ENCODE peak calls at places on chromosomes 5 and 9, in six cellular contexts. One of them, this sample, is unnamed.

GRCh38 chr5:109452661-109453060 is 42.9 kb upstream of the PJA2 start:
- DNase-seq in fibroblast of mammary gland: peak
- DNase-seq in IMR-90: peak
- DNase-seq in endothelial cell: no peak
- DNase-seq in cardiac fibroblast: no peak
- DNase-seq in H9: no peak
- DNase-seq in this sample: no peak

GRCh38 chr9:14441976-14442651 is 128.2 kb upstream of the NFIB start:
- DNase-seq in fibroblast of mammary gland: no peak
- DNase-seq in IMR-90: peak
- DNase-seq in endothelial cell: peak
- DNase-seq in cardiac fibroblast: peak
- DNase-seq in H9: peak
- DNase-seq in this sample: no peak

GRCh38 chr5:56319281-56320242 is 86.4 kb upstream of the ANKRD55 start:
- DNase-seq in fibroblast of mammary gland: peak
- DNase-seq in IMR-90: peak
- DNase-seq in endothelial cell: no peak
- DNase-seq in cardiac fibroblast: peak
- DNase-seq in H9: no peak
- DNase-seq in this sample: peak

GRCh38 chr5:174717826-174718455 is 6.4 kb upstream of the MSX2 start:
- DNase-seq in fibroblast of mammary gland: no peak
- DNase-seq in IMR-90: no peak
- DNase-seq in endothelial cell: no peak
- DNase-seq in cardiac fibroblast: no peak
- DNase-seq in H9: no peak
- DNase-seq in this sample: no peak

GRCh38 chr5:96483878-96484277 is 50.8 kb upstream of the PCSK1 start:
- DNase-seq in fibroblast of mammary gland: peak
- DNase-seq in IMR-90: peak
- DNase-seq in endothelial cell: peak
- DNase-seq in cardiac fibroblast: peak
- DNase-seq in H9: no peak
- DNase-seq in this sample: no peak

GRCh38 chr9:113621309-113621791 is 157.8 kb downstream of the RGS3 start:
- DNase-seq in fibroblast of mammary gland: peak
- DNase-seq in IMR-90: peak
- DNase-seq in endothelial cell: peak
- DNase-seq in cardiac fibroblast: peak
- DNase-seq in H9: no peak
- DNase-seq in this sample: no peak

GRCh38 chr9:110543631-110544051 is 35.9 kb downstream of the SVEP1 start:
- DNase-seq in fibroblast of mammary gland: peak
- DNase-seq in IMR-90: no peak
- DNase-seq in endothelial cell: no peak
- DNase-seq in cardiac fibroblast: peak
- DNase-seq in H9: peak
- DNase-seq in this sample: no peak

GRCh38 chr5:67146574-67146973 is 50.0 kb downstream of the CD180 start:
- DNase-seq in fibroblast of mammary gland: peak
- DNase-seq in IMR-90: peak
- DNase-seq in endothelial cell: no peak
- DNase-seq in cardiac fibroblast: no peak
- DNase-seq in H9: no peak
- DNase-seq in this sample: no peak

GRCh38 chr5:114473541-114473940 is 111.7 kb downstream of the KCNN2 start:
- DNase-seq in fibroblast of mammary gland: no peak
- DNase-seq in IMR-90: peak
- DNase-seq in endothelial cell: no peak
- DNase-seq in cardiac fibroblast: no peak
- DNase-seq in H9: no peak
- DNase-seq in this sample: peak

GRCh38 chr5:157301066-157301465 is 35.1 kb downstream of the CYFIP2 start:
- DNase-seq in fibroblast of mammary gland: no peak
- DNase-seq in IMR-90: no peak
- DNase-seq in endothelial cell: no peak
- DNase-seq in cardiac fibroblast: no peak
- DNase-seq in H9: no peak
- DNase-seq in this sample: no peak

DNA sequence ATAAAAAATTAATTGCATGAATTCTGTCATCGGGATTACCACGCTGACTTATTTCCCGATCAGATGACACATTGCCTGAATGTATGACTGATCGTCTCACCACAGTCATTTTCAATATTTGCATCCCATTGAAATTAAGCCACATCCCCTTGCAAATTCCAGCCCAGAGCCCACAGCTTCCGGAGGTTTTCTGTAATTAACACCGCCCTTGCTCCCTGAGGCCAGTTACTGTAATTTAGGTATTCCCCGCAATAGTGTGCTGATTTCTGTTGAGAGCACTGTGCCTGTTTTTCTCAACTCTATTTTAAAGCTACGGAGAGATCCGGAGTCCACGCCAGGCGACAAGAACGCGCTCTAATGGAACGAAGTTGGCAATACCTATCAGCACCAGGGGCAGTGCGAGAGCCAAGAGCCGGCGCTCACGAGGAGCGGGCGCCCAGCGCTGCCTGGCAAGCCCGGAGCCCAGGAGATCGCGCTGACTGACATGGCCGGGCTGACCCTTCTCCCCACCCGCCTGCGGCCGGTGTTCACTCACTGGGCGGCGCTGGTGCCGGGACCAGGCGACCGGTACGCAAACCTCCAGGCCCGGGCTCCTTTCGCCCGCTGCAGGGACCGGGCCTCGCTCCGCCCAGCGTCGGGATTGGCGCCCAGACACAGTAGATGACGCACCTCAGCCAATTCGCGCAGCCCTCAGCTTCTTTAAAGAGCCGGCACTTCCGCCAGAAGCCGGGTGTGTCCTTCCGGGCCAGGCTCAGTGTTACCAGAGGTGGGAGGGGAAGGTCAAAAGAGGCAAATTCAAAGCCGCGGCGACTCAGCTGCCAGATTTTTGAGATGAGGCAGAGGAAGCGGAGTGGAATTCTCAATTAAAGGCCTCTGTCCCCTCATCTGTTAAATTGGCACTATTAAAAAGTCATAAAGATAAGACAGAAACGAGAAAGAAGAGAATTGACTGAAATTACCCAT is at the start of gene PLGRKT:
- DNase-seq in fibroblast of mammary gland: peak
- DNase-seq in IMR-90: peak
- DNase-seq in endothelial cell: peak
- DNase-seq in cardiac fibroblast: peak
- DNase-seq in H9: peak
- DNase-seq in this sample: peak
- TF ChIP-seq CTCF in fibroblast of mammary gland: no peak
- TF ChIP-seq CTCF in IMR-90: peak
- TF ChIP-seq CTCF in endothelial cell: no peak
- TF ChIP-seq CTCF in cardiac fibroblast: peak
- TF ChIP-seq CTCF in H9: peak
- TF ChIP-seq CTCF in this sample: peak

GRCh38 chr9:95023217-95024003 is 294.1 kb downstream of the FANCC start:
- DNase-seq in fibroblast of mammary gland: peak
- DNase-seq in IMR-90: peak
- DNase-seq in endothelial cell: no peak
- DNase-seq in cardiac fibroblast: peak
- DNase-seq in H9: no peak
- DNase-seq in this sample: no peak

GRCh38 chr9:95028855-95029219 is 288.7 kb downstream of the FANCC start:
- DNase-seq in fibroblast of mammary gland: no peak
- DNase-seq in IMR-90: no peak
- DNase-seq in endothelial cell: no peak
- DNase-seq in cardiac fibroblast: no peak
- DNase-seq in H9: no peak
- DNase-seq in this sample: no peak

GRCh38 chr9:95024097-95024671 is 293.3 kb downstream of the FANCC start:
- DNase-seq in fibroblast of mammary gland: no peak
- DNase-seq in IMR-90: no peak
- DNase-seq in endothelial cell: peak
- DNase-seq in cardiac fibroblast: peak
- DNase-seq in H9: peak
- DNase-seq in this sample: no peak

GRCh38 chr9:95027914-95028854 is 289.3 kb downstream of the FANCC start:
- DNase-seq in fibroblast of mammary gland: no peak
- DNase-seq in IMR-90: no peak
- DNase-seq in endothelial cell: no peak
- DNase-seq in cardiac fibroblast: no peak
- DNase-seq in H9: no peak
- DNase-seq in this sample: no peak

DNA sequence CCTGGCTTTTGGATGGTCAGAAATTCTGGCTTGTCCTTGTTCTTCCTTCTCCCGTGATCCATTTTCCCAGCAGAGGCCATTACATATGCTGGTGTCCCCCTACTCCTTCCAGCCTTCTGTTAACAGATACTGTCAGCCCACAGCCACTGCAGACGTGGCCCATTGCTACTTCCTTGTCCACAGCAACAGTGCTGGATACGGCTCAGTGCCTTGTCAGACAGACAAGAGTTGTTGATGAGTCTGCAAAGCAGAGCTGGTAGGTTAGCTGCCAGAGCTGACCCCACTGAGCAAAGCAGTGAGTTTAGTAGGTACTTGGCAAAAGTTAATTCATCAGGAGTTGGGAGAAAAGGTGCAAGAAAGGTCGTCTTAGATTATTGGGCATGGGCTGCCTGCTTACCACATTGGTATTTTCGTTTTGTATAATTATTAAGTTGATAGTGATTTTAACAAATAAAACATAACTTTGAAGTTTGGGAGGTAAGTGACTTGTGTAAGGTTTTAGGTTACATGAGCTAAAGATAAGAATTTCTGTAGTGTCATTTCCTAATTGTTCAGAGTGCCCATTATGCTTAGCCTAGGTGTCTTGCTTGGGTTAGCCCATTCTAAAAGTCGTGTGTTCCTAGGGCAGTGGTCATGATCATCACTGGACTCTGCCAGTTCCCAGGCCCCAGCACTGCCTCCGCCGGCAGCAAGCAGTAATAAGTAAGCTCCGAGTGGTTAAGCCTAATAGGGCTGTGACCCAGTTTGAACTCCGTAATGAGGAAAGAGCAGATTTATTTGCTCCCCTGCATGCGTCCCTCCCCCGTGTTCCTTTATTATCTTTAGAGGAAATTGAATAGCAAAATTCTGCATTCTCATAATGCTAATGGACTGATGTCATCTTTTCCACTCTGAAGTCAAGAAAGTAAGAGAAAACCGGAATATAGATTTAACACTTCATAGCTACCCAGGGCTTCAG is 292.0 kb downstream of the FANCC start:
- DNase-seq in fibroblast of mammary gland: peak
- DNase-seq in IMR-90: peak
- DNase-seq in endothelial cell: no peak
- DNase-seq in cardiac fibroblast: peak
- DNase-seq in H9: no peak
- DNase-seq in this sample: peak
- TF ChIP-seq CTCF in fibroblast of mammary gland: peak
- TF ChIP-seq CTCF in IMR-90: peak
- TF ChIP-seq CTCF in endothelial cell: no peak
- TF ChIP-seq CTCF in cardiac fibroblast: peak
- TF ChIP-seq CTCF in H9: no peak
- TF ChIP-seq CTCF in this sample: no peak

DNA sequence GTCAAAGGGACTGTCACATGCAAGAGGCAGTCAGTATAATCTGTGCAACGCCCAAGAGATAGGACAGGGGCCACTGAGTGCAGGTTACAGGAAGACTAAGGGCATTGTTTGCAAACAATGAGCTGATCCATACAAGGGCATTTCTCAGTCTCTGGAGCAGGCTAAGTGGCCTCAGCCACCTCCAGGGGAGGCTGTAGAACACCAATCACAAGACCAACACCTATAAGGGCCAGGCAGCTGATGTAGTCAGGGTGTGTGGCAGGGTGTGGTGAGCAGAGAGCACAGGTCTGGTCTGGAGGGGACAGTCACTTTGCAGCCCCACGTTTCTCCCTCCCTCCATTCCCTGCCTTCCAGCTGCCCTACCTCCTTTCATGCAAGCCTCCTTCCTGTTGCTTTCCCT is 83.2 kb upstream of the ADRA1B start:
- DNase-seq in fibroblast of mammary gland: no peak
- DNase-seq in IMR-90: no peak
- DNase-seq in endothelial cell: no peak
- DNase-seq in cardiac fibroblast: no peak
- DNase-seq in H9: no peak
- DNase-seq in this sample: no peak
- TF ChIP-seq CTCF in fibroblast of mammary gland: no peak
- TF ChIP-seq CTCF in IMR-90: no peak
- TF ChIP-seq CTCF in endothelial cell: no peak
- TF ChIP-seq CTCF in cardiac fibroblast: no peak
- TF ChIP-seq CTCF in H9: peak
- TF ChIP-seq CTCF in this sample: no peak

GRCh38 chr5:72109625-72110024 is 2.4 kb downstream of the MAP1B start:
- DNase-seq in fibroblast of mammary gland: peak
- DNase-seq in IMR-90: no peak
- DNase-seq in endothelial cell: no peak
- DNase-seq in cardiac fibroblast: peak
- DNase-seq in H9: no peak
- DNase-seq in this sample: no peak
- TF ChIP-seq CTCF in fibroblast of mammary gland: peak
- TF ChIP-seq CTCF in IMR-90: no peak
- TF ChIP-seq CTCF in endothelial cell: no peak
- TF ChIP-seq CTCF in cardiac fibroblast: peak
- TF ChIP-seq CTCF in H9: no peak
- TF ChIP-seq CTCF in this sample: no peak

GRCh38 chr5:38782185-38782584 is 63.6 kb upstream of the OSMR start:
- DNase-seq in fibroblast of mammary gland: no peak
- DNase-seq in IMR-90: no peak
- DNase-seq in endothelial cell: no peak
- DNase-seq in cardiac fibroblast: no peak
- DNase-seq in H9: no peak
- DNase-seq in this sample: no peak

GRCh38 chr5:38783011-38783551 is 62.7 kb upstream of the OSMR start:
- DNase-seq in fibroblast of mammary gland: peak
- DNase-seq in IMR-90: peak
- DNase-seq in endothelial cell: no peak
- DNase-seq in cardiac fibroblast: peak
- DNase-seq in H9: no peak
- DNase-seq in this sample: no peak

GRCh38 chr5:38777111-38777510 is 68.7 kb upstream of the OSMR start:
- DNase-seq in fibroblast of mammary gland: no peak
- DNase-seq in IMR-90: no peak
- DNase-seq in endothelial cell: no peak
- DNase-seq in cardiac fibroblast: no peak
- DNase-seq in H9: no peak
- DNase-seq in this sample: no peak

GRCh38 chr5:38780316-38780715 is 65.5 kb upstream of the OSMR start:
- DNase-seq in fibroblast of mammary gland: no peak
- DNase-seq in IMR-90: peak
- DNase-seq in endothelial cell: no peak
- DNase-seq in cardiac fibroblast: no peak
- DNase-seq in H9: no peak
- DNase-seq in this sample: no peak

DNA sequence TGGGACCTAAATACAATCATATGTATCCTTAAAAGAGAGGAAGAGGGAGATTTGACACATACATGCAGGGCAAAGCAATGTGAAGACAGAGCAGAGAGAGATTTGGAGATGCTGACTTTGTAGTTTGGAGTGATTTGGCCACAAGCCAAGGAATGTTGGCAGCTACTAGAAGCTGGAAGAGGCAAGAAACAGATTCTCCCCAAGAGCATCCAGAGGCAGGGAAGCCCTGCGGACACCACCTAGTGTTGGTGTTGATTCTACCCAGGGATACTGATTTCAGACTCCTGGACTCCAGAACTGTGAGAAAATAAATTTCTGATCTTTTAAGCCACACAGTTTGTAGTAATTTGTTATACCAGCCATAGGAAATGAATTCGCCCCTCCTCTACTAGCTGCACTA is 64.9 kb upstream of the OSMR start:
- DNase-seq in fibroblast of mammary gland: peak
- DNase-seq in IMR-90: peak
- DNase-seq in endothelial cell: no peak
- DNase-seq in cardiac fibroblast: peak
- DNase-seq in H9: no peak
- DNase-seq in this sample: peak
- TF ChIP-seq CTCF in fibroblast of mammary gland: peak
- TF ChIP-seq CTCF in IMR-90: no peak
- TF ChIP-seq CTCF in endothelial cell: no peak
- TF ChIP-seq CTCF in cardiac fibroblast: peak
- TF ChIP-seq CTCF in H9: no peak
- TF ChIP-seq CTCF in this sample: no peak

This sample was measured in lung.